ENCODE peak calls at places on chromosomes 6 and 20, in nine cellular contexts. One of them, this sample, is unnamed.

GRCh38 chr6:141532211-141532610 is 600.5 kb upstream of the GJE1 start:
- DNase-seq in Peyer's patch: no peak
- DNase-seq in stimulated activated naive B cell treated with anti-CD40 and anti-IgM and Interleukin-4, amounts not matched to agents 10 μg/mL and 1 μg/mL and 100 μg/mL, for 72 hours: no peak
- DNase-seq in naive thymus-derived CD4-positive, alpha-beta T cell: no peak
- DNase-seq in ovary: no peak
- DNase-seq in glutamatergic neuron: no peak
- DNase-seq in GM23248: no peak
- DNase-seq in activated T-helper 1 cell treated with anti-CD3 and anti-CD28 coated beads, Interleukin-2, amount 50 U/mL, for 16 hours: no peak
- DNase-seq in iris pigment epithelial cell: no peak
- DNase-seq in this sample: no peak

GRCh38 chr20:199996-200395 is 10.5 kb upstream of the DEFB128 start:
- DNase-seq in Peyer's patch: no peak
- DNase-seq in ovary: no peak
- DNase-seq in activated T-helper 1 cell treated with anti-CD3 and anti-CD28 coated beads, Interleukin-2, amount 50 U/mL, for 16 hours: no peak
- DNase-seq in naive thymus-derived CD4-positive, alpha-beta T cell: no peak
- DNase-seq in GM23248: peak
- DNase-seq in iris pigment epithelial cell: no peak
- DNase-seq in stimulated activated naive B cell treated with anti-CD40 and anti-IgM and Interleukin-4, amounts not matched to agents 10 μg/mL and 1 μg/mL and 100 μg/mL, for 72 hours: no peak
- DNase-seq in glutamatergic neuron: no peak
- DNase-seq in this sample: no peak

GRCh38 chr6:43997342-43997677 is 129.9 kb downstream of the MRPL14 start:
- DNase-seq in ovary: no peak
- DNase-seq in glutamatergic neuron: no peak
- DNase-seq in GM23248: no peak
- DNase-seq in activated T-helper 1 cell treated with anti-CD3 and anti-CD28 coated beads, Interleukin-2, amount 50 U/mL, for 16 hours: no peak
- DNase-seq in stimulated activated naive B cell treated with anti-CD40 and anti-IgM and Interleukin-4, amounts not matched to agents 10 μg/mL and 1 μg/mL and 100 μg/mL, for 72 hours: no peak
- DNase-seq in iris pigment epithelial cell: no peak
- DNase-seq in naive thymus-derived CD4-positive, alpha-beta T cell: no peak
- DNase-seq in Peyer's patch: no peak
- DNase-seq in this sample: no peak

GRCh38 chr20:420169-420620 is 12.1 kb downstream of the RBCK1 start:
- DNase-seq in naive thymus-derived CD4-positive, alpha-beta T cell: no peak
- DNase-seq in iris pigment epithelial cell: no peak
- DNase-seq in activated T-helper 1 cell treated with anti-CD3 and anti-CD28 coated beads, Interleukin-2, amount 50 U/mL, for 16 hours: no peak
- DNase-seq in stimulated activated naive B cell treated with anti-CD40 and anti-IgM and Interleukin-4, amounts not matched to agents 10 μg/mL and 1 μg/mL and 100 μg/mL, for 72 hours: no peak
- DNase-seq in GM23248: peak
- DNase-seq in ovary: no peak
- DNase-seq in glutamatergic neuron: no peak
- DNase-seq in Peyer's patch: no peak
- DNase-seq in this sample: no peak

GRCh38 chr20:30811896-30812671 is 445.4 kb upstream of the DEFB115 start:
- DNase-seq in naive thymus-derived CD4-positive, alpha-beta T cell: no peak
- DNase-seq in iris pigment epithelial cell: peak
- DNase-seq in Peyer's patch: peak
- DNase-seq in activated T-helper 1 cell treated with anti-CD3 and anti-CD28 coated beads, Interleukin-2, amount 50 U/mL, for 16 hours: no peak
- DNase-seq in GM23248: peak
- DNase-seq in glutamatergic neuron: peak
- DNase-seq in stimulated activated naive B cell treated with anti-CD40 and anti-IgM and Interleukin-4, amounts not matched to agents 10 μg/mL and 1 μg/mL and 100 μg/mL, for 72 hours: peak
- DNase-seq in ovary: peak
- DNase-seq in this sample: peak

GRCh38 chr20:57390604-57391438 is at the start of gene RBM38:
- DNase-seq in Peyer's patch: peak
- DNase-seq in stimulated activated naive B cell treated with anti-CD40 and anti-IgM and Interleukin-4, amounts not matched to agents 10 μg/mL and 1 μg/mL and 100 μg/mL, for 72 hours: peak
- DNase-seq in ovary: peak
- DNase-seq in activated T-helper 1 cell treated with anti-CD3 and anti-CD28 coated beads, Interleukin-2, amount 50 U/mL, for 16 hours: peak
- DNase-seq in GM23248: peak
- DNase-seq in naive thymus-derived CD4-positive, alpha-beta T cell: peak
- DNase-seq in glutamatergic neuron: peak
- DNase-seq in iris pigment epithelial cell: peak
- DNase-seq in this sample: no peak

GRCh38 chr6:40931927-40932326 is 107.1 kb downstream of the UNC5CL start:
- DNase-seq in activated T-helper 1 cell treated with anti-CD3 and anti-CD28 coated beads, Interleukin-2, amount 50 U/mL, for 16 hours: no peak
- DNase-seq in iris pigment epithelial cell: no peak
- DNase-seq in GM23248: peak
- DNase-seq in naive thymus-derived CD4-positive, alpha-beta T cell: no peak
- DNase-seq in stimulated activated naive B cell treated with anti-CD40 and anti-IgM and Interleukin-4, amounts not matched to agents 10 μg/mL and 1 μg/mL and 100 μg/mL, for 72 hours: no peak
- DNase-seq in ovary: no peak
- DNase-seq in glutamatergic neuron: no peak
- DNase-seq in Peyer's patch: no peak
- DNase-seq in this sample: no peak

GRCh38 chr6:1190361-1190760 is 121.5 kb upstream of the FOXQ1 start:
- DNase-seq in naive thymus-derived CD4-positive, alpha-beta T cell: no peak
- DNase-seq in GM23248: peak
- DNase-seq in stimulated activated naive B cell treated with anti-CD40 and anti-IgM and Interleukin-4, amounts not matched to agents 10 μg/mL and 1 μg/mL and 100 μg/mL, for 72 hours: no peak
- DNase-seq in activated T-helper 1 cell treated with anti-CD3 and anti-CD28 coated beads, Interleukin-2, amount 50 U/mL, for 16 hours: no peak
- DNase-seq in Peyer's patch: no peak
- DNase-seq in glutamatergic neuron: no peak
- DNase-seq in iris pigment epithelial cell: peak
- DNase-seq in ovary: no peak
- DNase-seq in this sample: no peak

GRCh38 chr6:145372671-145373123 is 362.6 kb downstream of the EPM2A start:
- DNase-seq in GM23248: peak
- DNase-seq in glutamatergic neuron: no peak
- DNase-seq in stimulated activated naive B cell treated with anti-CD40 and anti-IgM and Interleukin-4, amounts not matched to agents 10 μg/mL and 1 μg/mL and 100 μg/mL, for 72 hours: no peak
- DNase-seq in naive thymus-derived CD4-positive, alpha-beta T cell: no peak
- DNase-seq in activated T-helper 1 cell treated with anti-CD3 and anti-CD28 coated beads, Interleukin-2, amount 50 U/mL, for 16 hours: no peak
- DNase-seq in iris pigment epithelial cell: peak
- DNase-seq in Peyer's patch: no peak
- DNase-seq in ovary: no peak
- DNase-seq in this sample: no peak